ENCODE peak calls at places on chromosomes 1 and 21, in four cellular contexts. H, L, F and Q are unnamed samples.

GRCh38 chr21:35995522-35996088 is 64.7 kb downstream of the SETD4 start:
- DNase-seq in H (no peak), L (no peak), F (no peak), Q (no peak)

GRCh38 chr21:15449556-15449955 is 280.2 kb upstream of the USP25 start:
- DNase-seq in H (no peak), L (no peak), F (no peak), Q (no peak)

GRCh38 chr21:20856926-20857325 is 141.3 kb upstream of the NCAM2 start:
- DNase-seq in H (no peak), L (no peak), F (no peak), Q (no peak)

GRCh38 chr1:117675907-117676430 is 70.1 kb downstream of the TENT5C start:
- DNase-seq in H (no peak), L (no peak), F (no peak), Q (no peak)

GRCh38 chr1:24283326-24284155 is 35.6 kb upstream of the GRHL3 start:
- DNase-seq in H (no peak), L (no peak), F (no peak), Q (peak)

GRCh38 chr1:170732262-170732595 is 68.3 kb downstream of the PRRX1 start:
- DNase-seq in H (no peak), L (no peak), F (no peak), Q (no peak)

GRCh38 chr1:178940022-178940765 is 69.3 kb upstream of the ANGPTL1 start:
- DNase-seq in H (no peak), L (no peak), F (no peak), Q (no peak)

GRCh38 chr1:171245458-171246064 is 2.7 kb upstream of the FMO1 start:
- DNase-seq in H (no peak), L (no peak), F (no peak), Q (no peak)

GRCh38 chr1:54337928-54338327 is 68.3 kb downstream of the SSBP3 start:
- DNase-seq in H (no peak), L (no peak), F (no peak), Q (no peak)

GRCh38 chr1:4517559-4517958 is 136.8 kb upstream of the AJAP1 start:
- DNase-seq in H (no peak), L (no peak), F (no peak), Q (no peak)

GRCh38 chr1:214276786-214277185 is 4.2 kb upstream of the SMYD2 start:
- DNase-seq in H (no peak), L (no peak), F (no peak), Q (no peak)

GRCh38 chr1:101820080-101820479 is 176.6 kb downstream of the OLFM3 start:
- DNase-seq in H (no peak), L (peak), F (no peak), Q (peak)
- TF ChIP-seq CTCF in H (peak), L (peak), F (no peak), Q (peak)

DNA sequence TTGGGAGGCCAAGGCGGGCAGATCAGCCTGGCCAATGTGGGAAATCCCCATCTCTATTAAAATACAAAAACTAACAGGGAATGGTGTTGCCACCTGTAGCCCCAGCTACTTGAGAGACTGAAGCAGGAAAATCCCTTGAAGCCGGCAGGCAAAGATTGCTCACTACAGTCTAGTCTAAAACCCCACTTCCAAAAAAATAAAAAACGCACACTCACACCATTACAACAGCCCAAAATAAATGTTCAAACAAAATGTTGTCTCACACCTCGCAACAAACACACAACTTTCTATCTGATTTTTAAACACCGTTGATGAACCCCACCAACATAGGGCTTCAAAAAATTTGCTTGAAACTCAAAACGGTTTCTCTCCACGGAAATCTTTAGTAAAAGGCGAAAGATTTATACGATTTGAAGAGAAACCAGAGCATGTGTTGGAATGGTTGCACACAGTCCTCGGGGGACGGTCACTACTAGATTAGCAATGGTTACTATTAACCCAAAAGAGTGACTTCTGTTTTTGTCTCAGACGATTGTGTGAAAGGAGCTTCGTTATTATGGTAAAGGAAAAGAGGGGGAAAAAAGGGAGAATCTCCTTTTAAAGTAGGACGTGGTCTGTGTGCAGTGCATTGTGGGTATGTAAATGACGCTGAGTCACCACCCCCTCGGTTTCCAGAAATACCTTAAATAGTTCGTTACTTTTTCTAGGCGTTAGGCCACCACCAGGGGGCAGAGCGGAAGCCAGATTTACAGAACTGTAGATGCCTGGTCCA is at the start of gene RNU5D-1:
- DNase-seq in H (peak), L (peak), F (peak), Q (peak)
- H3K4me3 ChIP-seq in H (peak), L (no peak), F (peak), Q (no peak)

GRCh38 chr1:16110884-16111283 is 37.4 kb upstream of the FAM131C start:
- DNase-seq in H (no peak), L (no peak), F (no peak), Q (no peak)
- TF ChIP-seq CTCF in H (no peak), L (no peak), F (no peak), Q (no peak)

DNA sequence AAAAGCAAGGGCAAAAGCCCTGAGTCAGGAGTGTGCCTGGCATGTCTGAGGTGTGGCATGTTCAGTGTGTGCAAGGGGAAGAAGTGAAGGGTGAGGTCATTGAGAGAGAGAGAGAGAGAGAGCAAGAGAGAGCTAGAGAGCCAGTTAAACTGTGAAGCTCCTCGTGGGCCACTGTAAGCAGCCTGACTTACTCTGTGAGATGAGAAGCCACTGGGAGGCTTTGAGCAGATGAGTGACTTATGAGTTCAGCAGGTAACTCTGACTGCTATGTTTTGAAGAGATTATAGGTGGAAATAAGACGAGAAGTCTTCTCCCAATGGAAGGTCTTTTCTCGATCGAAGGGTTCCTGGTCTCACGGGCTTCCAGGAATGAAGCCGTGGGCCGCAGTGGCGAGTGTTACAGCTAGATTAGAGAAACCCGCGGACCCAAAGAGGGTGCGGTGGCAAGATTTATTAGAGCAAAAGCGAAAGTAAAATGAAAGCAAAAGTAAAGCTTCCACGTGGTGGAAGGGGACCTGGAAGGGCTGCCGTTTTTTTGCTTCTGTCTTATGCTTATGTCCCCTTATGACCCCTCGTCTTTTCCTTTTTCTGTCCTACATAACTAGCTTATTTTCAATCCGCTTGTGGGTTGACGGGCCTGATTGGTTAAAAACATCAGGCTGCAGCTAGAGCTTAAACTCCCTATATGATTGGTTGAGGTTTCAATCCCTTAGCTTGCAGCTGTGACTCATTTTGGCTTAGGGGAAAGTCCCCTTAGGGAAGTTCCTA is 323.1 kb upstream of the FAM78B start:
- DNase-seq in H (no peak), L (peak), F (no peak), Q (no peak)
- H3K4me3 ChIP-seq in H (no peak), L (peak), F (peak), Q (no peak)

GRCh38 chr1:26306290-26307221 is at the start of gene UBXN11:
- DNase-seq in H (peak), L (peak), F (peak), Q (peak)
- TF ChIP-seq CTCF in H (no peak), L (no peak), F (no peak), Q (no peak)

GRCh38 chr21:17532292-17532691 is 19.4 kb downstream of the CXADR start:
- DNase-seq in H (no peak), L (no peak), F (no peak), Q (no peak)
- H3K4me3 ChIP-seq in H (no peak), L (no peak), F (no peak), Q (no peak)

DNA sequence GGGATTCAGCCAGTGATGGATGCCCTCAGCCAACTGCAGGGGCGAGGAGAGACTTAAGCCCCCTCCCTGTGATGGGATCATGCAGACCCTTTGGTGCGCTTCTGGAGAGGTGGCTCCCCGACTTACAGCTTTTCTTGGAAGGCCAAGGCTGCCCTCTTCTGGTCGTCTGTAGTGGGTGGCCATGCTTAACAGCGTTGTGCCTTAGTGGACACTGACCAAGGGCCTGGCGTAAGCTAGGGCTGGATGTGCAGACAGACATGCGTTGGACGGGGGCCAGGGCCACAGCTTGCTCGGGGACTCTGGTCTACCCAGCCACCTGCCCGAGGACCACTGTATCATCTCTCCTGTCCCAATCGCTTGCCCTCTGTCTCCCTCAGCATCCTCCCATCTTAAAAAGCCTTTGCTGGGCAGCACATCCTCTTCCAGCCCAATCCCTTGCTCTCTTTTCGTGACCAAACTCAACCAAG is 5.5 kb downstream of the AZIN2 start:
- DNase-seq in H (peak), L (peak), F (peak), Q (peak)
- TF ChIP-seq CTCF in H (peak), L (peak), F (peak), Q (peak)